ENCODE peak calls at places on chromosomes 1 and 21, in nine cellular contexts. U is MM.1S; E is H1; V is CD8-positive, alpha-beta memory T cell; A is A549; B is OCI-LY7; O is coronary artery; Q is H9; F is testis. H is an unnamed sample.

GRCh38 chr1:27025718-27026117 is 13.1 kb upstream of the TENT5B start:
- DNase-seq in U (no peak), E (no peak), V (no peak), A (no peak), B (no peak), O (no peak), Q (no peak), F (no peak), H (no peak)

GRCh38 chr1:227913969-227914791 is 33.6 kb downstream of the WNT9A start:
- DNase-seq in U (no peak), E (no peak), V (no peak), A (no peak), B (no peak), O (no peak), Q (no peak), F (no peak), H (no peak)

GRCh38 chr1:99777752-99778151 is 11.3 kb upstream of the FRRS1 start:
- DNase-seq in U (no peak), E (no peak), V (no peak), A (no peak), B (no peak), O (no peak), Q (no peak), F (no peak), H (no peak)

GRCh38 chr1:43600033-43601020 is 49.6 kb upstream of the KDM4A start:
- DNase-seq in U (no peak), E (no peak), V (no peak), A (no peak), B (no peak), O (no peak), Q (peak), F (no peak), H (no peak)

GRCh38 chr21:15421521-15421920 is 308.3 kb upstream of the USP25 start:
- DNase-seq in U (no peak), E (no peak), V (no peak), A (no peak), B (no peak), O (no peak), Q (no peak), F (no peak), H (no peak)

GRCh38 chr1:24179251-24179895 is 7.7 kb downstream of the IFNLR1 start:
- DNase-seq in U (no peak), E (no peak), V (no peak), A (no peak), B (no peak), O (no peak), Q (no peak), F (no peak), H (no peak)

GRCh38 chr21:35503646-35504045 is 454.5 kb upstream of the RUNX1 start:
- DNase-seq in U (peak), E (no peak), V (no peak), A (no peak), B (no peak), O (no peak), Q (no peak), F (peak), H (no peak)

GRCh38 chr1:31944205-31945089 is 6.3 kb upstream of the PTP4A2 start:
- DNase-seq in U (no peak), E (peak), V (peak), A (peak), B (peak), O (peak), Q (peak), F (peak), H (peak)

GRCh38 chr1:201346337-201346939 is 31.0 kb downstream of the TNNT2 start:
- DNase-seq in U (peak), E (no peak), V (no peak), A (peak), B (peak), O (no peak), Q (peak), F (peak), H (peak)

GRCh38 chr1:67749844-67750689 is 65.1 kb downstream of the GADD45A start:
- DNase-seq in U (peak), E (no peak), V (no peak), A (no peak), B (no peak), O (peak), Q (no peak), F (peak), H (peak)

GRCh38 chr21:42395302-42395701 is 550 bp downstream of the TMPRSS3 start:
- DNase-seq in U (no peak), E (no peak), V (peak), A (no peak), B (no peak), O (no peak), Q (no peak), F (no peak), H (no peak)

GRCh38 chr1:172144445-172145060 is 275.9 kb upstream of the C1orf105 start:
- DNase-seq in U (no peak), E (no peak), V (no peak), A (no peak), B (no peak), O (peak), Q (no peak), F (peak), H (peak)

GRCh38 chr1:182122855-182123254 is 61.3 kb upstream of the ZNF648 start:
- DNase-seq in U (no peak), E (no peak), V (no peak), A (no peak), B (no peak), O (no peak), Q (no peak), F (no peak), H (no peak)

GRCh38 chr21:21897275-21897883 is 899.2 kb downstream of the NCAM2 start:
- DNase-seq in U (no peak), E (no peak), V (no peak), A (no peak), B (no peak), O (no peak), Q (no peak), F (no peak), H (no peak)

GRCh38 chr1:114758251-114758832 is 558 bp upstream of the CSDE1 start:
- DNase-seq in U (no peak), E (no peak), V (no peak), A (no peak), B (peak), O (no peak), Q (no peak), F (no peak), H (no peak)

GRCh38 chr21:41366522-41367151 is 4.8 kb downstream of the MX2 start:
- DNase-seq in U (no peak), E (no peak), V (peak), A (peak), B (peak), O (peak), Q (no peak), F (no peak), H (peak)

GRCh38 chr1:244339776-244340175 is 111.9 kb downstream of the ADSS2 start:
- DNase-seq in U (no peak), E (no peak), V (no peak), A (no peak), B (no peak), O (peak), Q (peak), F (no peak), H (no peak)

GRCh38 chr1:229952135-229952534 is 114.9 kb upstream of the GALNT2 start:
- DNase-seq in U (no peak), E (no peak), V (no peak), A (no peak), B (no peak), O (no peak), Q (no peak), F (no peak), H (no peak)

DNA sequence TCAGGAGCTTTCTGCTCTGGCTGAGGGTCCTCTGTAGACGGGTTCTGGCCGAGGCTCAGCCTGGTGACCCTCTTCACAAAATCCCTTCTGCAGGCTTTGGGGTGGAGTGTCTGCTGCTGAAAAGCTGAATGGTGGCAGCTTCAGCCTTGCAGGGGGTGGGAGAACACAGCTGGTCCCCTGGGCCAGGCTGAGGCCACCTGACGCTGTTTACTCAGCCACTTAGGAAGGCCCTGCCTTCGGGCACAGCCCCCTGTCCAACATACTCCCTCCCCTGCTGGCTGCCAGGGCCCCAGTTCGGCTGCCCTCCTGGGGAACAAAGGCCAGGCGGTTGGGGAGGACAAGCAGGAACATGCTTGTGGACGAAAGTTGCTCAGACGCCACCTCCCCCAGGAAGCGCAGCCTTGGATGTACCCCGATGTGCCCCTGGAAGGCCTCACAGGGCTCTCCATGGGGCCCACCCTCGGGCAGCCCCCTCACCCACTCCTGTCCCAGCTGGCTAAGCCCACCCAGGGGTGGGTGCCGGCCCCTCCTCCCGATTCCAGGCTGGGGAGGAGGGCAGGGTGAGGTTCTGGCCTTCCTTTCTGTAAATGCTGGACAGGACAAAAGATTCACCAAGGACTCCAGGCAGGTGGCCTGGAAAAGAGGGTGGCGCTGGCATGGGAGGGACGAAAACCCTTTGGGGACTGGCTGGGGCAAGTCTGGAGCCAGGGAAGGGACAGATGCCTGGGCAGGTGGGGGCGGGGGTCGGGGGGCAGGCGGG is at the start of gene ANKRD65:
- DNase-seq in U (no peak), E (no peak), V (peak), A (no peak), B (no peak), O (no peak), Q (peak), F (no peak), H (no peak)
- H3K27ac ChIP-seq in U (no peak), E (peak), V (no peak), A (no peak), B (no peak), O (peak), Q (no peak), F (peak), H (no peak)

GRCh38 chr1:226470921-226471320 is 63.0 kb upstream of the PARP1 start:
- DNase-seq in U (no peak), E (no peak), V (no peak), A (no peak), B (no peak), O (no peak), Q (no peak), F (no peak), H (no peak)
- H3K27ac ChIP-seq in U (no peak), E (no peak), V (no peak), A (no peak), B (no peak), O (no peak), Q (no peak), F (no peak), H (no peak)

DNA sequence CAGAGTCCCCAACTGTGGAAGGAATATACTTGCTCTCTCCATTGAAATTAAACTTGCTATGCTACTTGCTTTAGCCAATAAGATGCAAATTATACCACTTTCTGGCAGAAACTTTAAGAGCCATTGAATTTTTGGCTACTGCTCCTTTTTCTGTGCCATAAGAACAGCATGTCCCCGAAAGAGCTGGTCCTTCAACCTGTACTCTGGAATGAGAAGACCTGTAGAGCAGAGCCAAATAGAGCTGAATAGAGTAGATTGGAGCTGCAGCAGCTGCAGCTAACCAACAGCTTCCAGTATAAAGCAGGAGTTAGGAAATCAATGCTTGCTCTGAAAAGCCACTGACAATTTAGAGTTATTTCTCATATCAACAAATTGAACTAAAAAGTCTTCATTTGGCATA is 472.3 kb upstream of the B3GALT2 start:
- DNase-seq in U (no peak), E (no peak), V (no peak), A (no peak), B (no peak), O (no peak), Q (no peak), F (no peak), H (no peak)
- H3K27ac ChIP-seq in U (no peak), E (no peak), V (no peak), A (no peak), B (no peak), O (no peak), Q (no peak), F (no peak), H (no peak)

GRCh38 chr21:46597896-46598343 is 7.0 kb downstream of the S100B start:
- DNase-seq in U (no peak), E (no peak), V (no peak), A (no peak), B (no peak), O (no peak), Q (no peak), F (peak), H (no peak)

GRCh38 chr21:46594276-46594675 is 10.6 kb downstream of the S100B start:
- DNase-seq in U (no peak), E (no peak), V (no peak), A (no peak), B (peak), O (no peak), Q (no peak), F (no peak), H (no peak)

GRCh38 chr21:46597031-46597430 is 7.9 kb downstream of the S100B start:
- DNase-seq in U (no peak), E (no peak), V (no peak), A (no peak), B (no peak), O (no peak), Q (no peak), F (no peak), H (no peak)

GRCh38 chr21:46598563-46599250 is 6.2 kb downstream of the S100B start:
- DNase-seq in U (no peak), E (no peak), V (no peak), A (no peak), B (no peak), O (no peak), Q (no peak), F (no peak), H (no peak)

DNA sequence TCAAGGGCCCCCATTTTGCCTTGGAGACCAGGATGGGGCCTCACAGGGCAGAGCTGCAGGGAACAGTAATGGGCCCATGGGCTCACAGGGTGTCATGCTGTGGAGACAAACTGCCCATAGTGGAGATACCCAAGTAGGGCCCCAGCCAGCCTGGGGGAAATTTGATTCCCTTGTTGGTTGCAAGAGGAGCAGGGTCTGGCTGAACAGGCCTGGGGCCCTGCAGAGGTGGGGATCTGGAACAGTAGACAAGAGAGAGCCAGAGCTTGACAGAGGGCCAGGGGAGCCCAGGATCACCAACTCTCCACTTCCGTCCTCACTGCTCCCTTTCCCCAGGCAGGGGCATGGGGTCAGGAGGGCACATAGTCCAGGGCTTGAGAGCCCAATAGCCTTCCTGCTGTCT is 8.7 kb downstream of the S100B start:
- DNase-seq in U (no peak), E (no peak), V (no peak), A (no peak), B (no peak), O (no peak), Q (no peak), F (no peak), H (no peak)
- H3K27ac ChIP-seq in U (no peak), E (no peak), V (no peak), A (no peak), B (no peak), O (no peak), Q (no peak), F (no peak), H (no peak)